ENCODE peak calls at places on chromosomes 12 and 14, in four cellular contexts. B is ascending aorta, L is BE2C, J is GM12865. D is an unnamed sample.

GRCh38 chr14:38279556-38279955 is 23.7 kb upstream of the CLEC14A start:
- DNase-seq in L (no peak), J (no peak), B (no peak), D (no peak)

GRCh38 chr14:55556929-55557623 is 22.9 kb upstream of the KTN1 start:
- DNase-seq in J (no peak), L (peak), B (no peak), D (no peak)

GRCh38 chr12:98653866-98654493 is 8.9 kb downstream of the APAF1 start:
- DNase-seq in J (peak), B (no peak), L (peak), D (no peak)

GRCh38 chr12:65659681-65660080 is 164.6 kb upstream of the HMGA2 start:
- DNase-seq in J (no peak), B (no peak), L (no peak), D (no peak)

GRCh38 chr14:90168425-90169105 is 87.8 kb upstream of the PSMC1 start:
- DNase-seq in B (no peak), L (no peak), J (no peak), D (no peak)

GRCh38 chr14:80208426-80208950 is 2.8 kb downstream of the DIO2 start:
- DNase-seq in B (no peak), J (no peak), L (no peak), D (no peak)

GRCh38 chr12:131986361-131986760 is 36.6 kb downstream of the EP400 start:
- DNase-seq in J (no peak), L (no peak), B (no peak), D (no peak)

GRCh38 chr12:114738460-114739184 is 54.6 kb upstream of the TBX3 start:
- DNase-seq in B (no peak), L (no peak), J (no peak), D (no peak)

GRCh38 chr14:93898081-93898611 is 29.0 kb upstream of the FAM181A start:
- DNase-seq in L (no peak), J (no peak), B (no peak), D (no peak)

GRCh38 chr14:49942090-49942489 is 49.2 kb downstream of the ARF6 start:
- DNase-seq in B (no peak), L (no peak), J (no peak), D (no peak)

GRCh38 chr14:83255015-83255726 is 1721.5 kb upstream of the SEL1L start:
- DNase-seq in J (peak), B (no peak), L (no peak), D (no peak)

GRCh38 chr14:28785096-28785952 is 18.7 kb downstream of the FOXG1 start:
- DNase-seq in L (no peak), B (no peak), J (no peak), D (no peak)

GRCh38 chr14:105050551-105050897 is 14.7 kb downstream of the GPR132 start:
- DNase-seq in L (peak), J (no peak), B (no peak), D (no peak)

GRCh38 chr14:65600742-65601141 is 188.2 kb downstream of the FUT8 start:
- DNase-seq in L (no peak), B (no peak), J (no peak), D (no peak)

GRCh38 chr14:54908230-54908629 is 5.6 kb upstream of the GCH1 start:
- DNase-seq in B (no peak), L (no peak), J (no peak), D (no peak)

GRCh38 chr14:96986701-96987474 is 189.7 kb downstream of the VRK1 start:
- DNase-seq in B (no peak), J (peak), L (no peak), D (no peak)

GRCh38 chr14:77204457-77204796 is 22.8 kb downstream of the TMEM63C start:
- DNase-seq in B (no peak), J (no peak), L (no peak), D (no peak)

GRCh38 chr12:1575799-1576401 is 18.5 kb downstream of the FBXL14 start:
- DNase-seq in B (no peak), J (no peak), L (no peak), D (no peak)

GRCh38 chr12:52175411-52176350 is 16.1 kb downstream of the KRT80 start:
- DNase-seq in J (peak), B (no peak), L (no peak), D (no peak)
- TF ChIP-seq CTCF in J (no peak), B (no peak), L (peak), D (no peak)

GRCh38 chr12:44476683-44477082 is 399.4 kb downstream of the NELL2 start:
- DNase-seq in J (no peak), B (no peak), L (no peak), D (no peak)

GRCh38 chr12:44477331-44477980 is 398.7 kb downstream of the NELL2 start:
- DNase-seq in B (no peak), L (no peak), J (no peak), D (no peak)
- H3K4me3 ChIP-seq in B (no peak), L (no peak), J (no peak), D (no peak)

GRCh38 chr12:111304642-111305071 is 64.2 kb downstream of the PHETA1 start:
- DNase-seq in J (peak), L (no peak), B (no peak), D (no peak)
- TF ChIP-seq CTCF in J (peak), L (peak), B (peak), D (peak)

GRCh38 chr14:106509176-106509575 is 982.8 kb downstream of the TMEM121 start:
- DNase-seq in B (no peak), L (no peak), J (no peak), D (no peak)
- H3K4me3 ChIP-seq in B (no peak), L (no peak), J (no peak), D (no peak)

GRCh38 chr14:88929656-88930436 is 105.4 kb downstream of the TTC8 start:
- DNase-seq in L (no peak), B (no peak), J (peak), D (no peak)
- TF ChIP-seq CTCF in L (peak), B (no peak), J (peak), D (peak)

GRCh38 chr12:92206596-92206995 is 61.0 kb upstream of the BTG1 start:
- DNase-seq in L (no peak), B (no peak), J (no peak), D (no peak)

GRCh38 chr12:92210062-92210461 is 64.4 kb upstream of the BTG1 start:
- DNase-seq in L (no peak), B (no peak), J (peak), D (peak)

GRCh38 chr12:92208613-92209121 is 63.0 kb upstream of the BTG1 start:
- DNase-seq in J (peak), L (no peak), B (no peak), D (no peak)
- H3K4me3 ChIP-seq in J (peak), L (no peak), B (no peak), D (peak)

GRCh38 chr14:53412819-53413664 is 259.9 kb upstream of the DDHD1 start:
- DNase-seq in L (peak), B (no peak), J (peak), D (no peak)
- TF ChIP-seq CTCF in L (peak), B (no peak), J (peak), D (peak)